ENCODE peak calls at places on chromosomes 4 and X, in seven cellular contexts. One of them, this sample, is unnamed.

GRCh38 chrX:105910563-105911105 is 88.3 kb downstream of the NRK start:
- ATAC-seq in Panc1: no peak
- ATAC-seq in heart right ventricle: no peak
- ATAC-seq in psoas muscle: no peak
- ATAC-seq in mucosa of descending colon: no peak
- ATAC-seq in left lobe of liver: no peak
- ATAC-seq in lower lobe of right lung: no peak
- ATAC-seq in this sample: no peak

GRCh38 chr4:44563496-44563895 is 87.9 kb downstream of the YIPF7 start:
- ATAC-seq in Panc1: no peak
- ATAC-seq in heart right ventricle: no peak
- ATAC-seq in psoas muscle: no peak
- ATAC-seq in mucosa of descending colon: no peak
- ATAC-seq in left lobe of liver: no peak
- ATAC-seq in lower lobe of right lung: no peak
- ATAC-seq in this sample: no peak

GRCh38 chrX:18288716-18289115 is 65.8 kb downstream of the SCML2 start:
- ATAC-seq in Panc1: no peak
- ATAC-seq in heart right ventricle: no peak
- ATAC-seq in psoas muscle: no peak
- ATAC-seq in mucosa of descending colon: no peak
- ATAC-seq in left lobe of liver: no peak
- ATAC-seq in lower lobe of right lung: no peak
- ATAC-seq in this sample: no peak

GRCh38 chr4:17595471-17596005 is 18.5 kb downstream of the LAP3 start:
- ATAC-seq in Panc1: no peak
- ATAC-seq in heart right ventricle: no peak
- ATAC-seq in psoas muscle: no peak
- ATAC-seq in mucosa of descending colon: peak; percentile 42
- ATAC-seq in left lobe of liver: peak; percentile 25
- ATAC-seq in lower lobe of right lung: peak; percentile 77
- ATAC-seq in this sample: no peak

GRCh38 chr4:63464393-63464792 is 944.9 kb downstream of the TECRL start:
- ATAC-seq in Panc1: no peak
- ATAC-seq in heart right ventricle: no peak
- ATAC-seq in psoas muscle: no peak
- ATAC-seq in mucosa of descending colon: no peak
- ATAC-seq in left lobe of liver: no peak
- ATAC-seq in lower lobe of right lung: no peak
- ATAC-seq in this sample: no peak

GRCh38 chr4:167218022-167218608 is 16.2 kb downstream of the SPOCK3 start:
- ATAC-seq in Panc1: no peak
- ATAC-seq in heart right ventricle: no peak
- ATAC-seq in psoas muscle: no peak
- ATAC-seq in mucosa of descending colon: peak; percentile 22
- ATAC-seq in left lobe of liver: no peak
- ATAC-seq in lower lobe of right lung: peak; percentile 88
- ATAC-seq in this sample: no peak

GRCh38 chr4:79078339-79078738 is 139.1 kb upstream of the PAQR3 start:
- ATAC-seq in Panc1: no peak
- ATAC-seq in heart right ventricle: peak; percentile 34
- ATAC-seq in psoas muscle: no peak
- ATAC-seq in mucosa of descending colon: no peak
- ATAC-seq in left lobe of liver: no peak
- ATAC-seq in lower lobe of right lung: no peak
- ATAC-seq in this sample: no peak

GRCh38 chrX:72105436-72105835 is 26.3 kb downstream of the RTL5 start:
- ATAC-seq in Panc1: no peak
- ATAC-seq in heart right ventricle: no peak
- ATAC-seq in psoas muscle: no peak
- ATAC-seq in mucosa of descending colon: peak; percentile 56
- ATAC-seq in left lobe of liver: no peak
- ATAC-seq in lower lobe of right lung: peak; percentile 47
- ATAC-seq in this sample: peak; percentile 65

GRCh38 chrX:103616676-103617186 is 9.0 kb downstream of the TCEAL3 start:
- ATAC-seq in Panc1: no peak
- ATAC-seq in heart right ventricle: no peak
- ATAC-seq in psoas muscle: no peak
- ATAC-seq in mucosa of descending colon: no peak
- ATAC-seq in left lobe of liver: peak; percentile 38
- ATAC-seq in lower lobe of right lung: no peak
- ATAC-seq in this sample: no peak

GRCh38 chr4:173246719-173247118 is 78.1 kb downstream of the GALNT7 start:
- ATAC-seq in Panc1: no peak
- ATAC-seq in heart right ventricle: no peak
- ATAC-seq in psoas muscle: no peak
- ATAC-seq in mucosa of descending colon: no peak
- ATAC-seq in left lobe of liver: no peak
- ATAC-seq in lower lobe of right lung: no peak
- ATAC-seq in this sample: no peak

GRCh38 chrX:10507876-10508275 is 112.5 kb downstream of the MID1 start:
- ATAC-seq in Panc1: no peak
- ATAC-seq in heart right ventricle: no peak
- ATAC-seq in psoas muscle: no peak
- ATAC-seq in mucosa of descending colon: no peak
- ATAC-seq in left lobe of liver: no peak
- ATAC-seq in lower lobe of right lung: no peak
- ATAC-seq in this sample: no peak

GRCh38 chr4:4593596-4593995 is 51.7 kb upstream of the STX18 start:
- ATAC-seq in Panc1: no peak
- ATAC-seq in heart right ventricle: no peak
- ATAC-seq in psoas muscle: no peak
- ATAC-seq in mucosa of descending colon: no peak
- ATAC-seq in left lobe of liver: no peak
- ATAC-seq in lower lobe of right lung: no peak
- ATAC-seq in this sample: no peak

GRCh38 chr4:79396794-79397193 is 11.2 kb downstream of the GK2 start:
- ATAC-seq in Panc1: no peak
- ATAC-seq in heart right ventricle: no peak
- ATAC-seq in psoas muscle: no peak
- ATAC-seq in mucosa of descending colon: no peak
- ATAC-seq in left lobe of liver: no peak
- ATAC-seq in lower lobe of right lung: no peak
- ATAC-seq in this sample: no peak

GRCh38 chrX:135549519-135549918 is 29.1 kb downstream of the INTS6L start:
- ATAC-seq in Panc1: no peak
- ATAC-seq in heart right ventricle: no peak
- ATAC-seq in psoas muscle: no peak
- ATAC-seq in mucosa of descending colon: peak; percentile 92
- ATAC-seq in left lobe of liver: no peak
- ATAC-seq in lower lobe of right lung: no peak
- ATAC-seq in this sample: no peak

GRCh38 chrX:350148-350533 is 31.5 kb upstream of the GTPBP6 start:
- ATAC-seq in Panc1: no peak
- ATAC-seq in heart right ventricle: no peak
- ATAC-seq in psoas muscle: peak; percentile 50
- ATAC-seq in mucosa of descending colon: no peak
- ATAC-seq in left lobe of liver: no peak
- ATAC-seq in lower lobe of right lung: no peak
- ATAC-seq in this sample: no peak

GRCh38 chr4:48212165-48212564 is 57.5 kb downstream of the TEC start:
- ATAC-seq in Panc1: no peak
- ATAC-seq in heart right ventricle: no peak
- ATAC-seq in psoas muscle: no peak
- ATAC-seq in mucosa of descending colon: peak; percentile 53
- ATAC-seq in left lobe of liver: no peak
- ATAC-seq in lower lobe of right lung: peak; percentile 63
- ATAC-seq in this sample: peak; percentile 26

GRCh38 chr4:185086053-185086452 is 57.0 kb upstream of the SLC25A4 start:
- ATAC-seq in Panc1: no peak
- ATAC-seq in heart right ventricle: no peak
- ATAC-seq in psoas muscle: no peak
- ATAC-seq in mucosa of descending colon: no peak
- ATAC-seq in left lobe of liver: no peak
- ATAC-seq in lower lobe of right lung: no peak
- ATAC-seq in this sample: no peak

GRCh38 chr4:11149612-11150259 is 279.0 kb downstream of the HS3ST1 start:
- ATAC-seq in Panc1: no peak
- ATAC-seq in heart right ventricle: no peak
- ATAC-seq in psoas muscle: no peak
- ATAC-seq in mucosa of descending colon: peak; percentile 85
- ATAC-seq in left lobe of liver: no peak
- ATAC-seq in lower lobe of right lung: no peak
- ATAC-seq in this sample: no peak

GRCh38 chrX:47458528-47458927 is 24.5 kb downstream of the ZNF41 start:
- ATAC-seq in Panc1: no peak
- ATAC-seq in heart right ventricle: no peak
- ATAC-seq in psoas muscle: no peak
- ATAC-seq in mucosa of descending colon: no peak
- ATAC-seq in left lobe of liver: no peak
- ATAC-seq in lower lobe of right lung: no peak
- ATAC-seq in this sample: no peak

GRCh38 chrX:13220916-13221315 is 98.9 kb downstream of the ATXN3L start:
- ATAC-seq in Panc1: peak; percentile 77
- ATAC-seq in heart right ventricle: no peak
- ATAC-seq in psoas muscle: no peak
- ATAC-seq in mucosa of descending colon: peak; percentile 37
- ATAC-seq in left lobe of liver: peak; percentile 66
- ATAC-seq in lower lobe of right lung: no peak
- ATAC-seq in this sample: peak; percentile 12

GRCh38 chrX:94695910-94696309 is 1021.9 kb downstream of the FAM133A start:
- ATAC-seq in Panc1: no peak
- ATAC-seq in heart right ventricle: no peak
- ATAC-seq in psoas muscle: no peak
- ATAC-seq in mucosa of descending colon: no peak
- ATAC-seq in left lobe of liver: no peak
- ATAC-seq in lower lobe of right lung: no peak
- ATAC-seq in this sample: no peak

GRCh38 chr4:152257601-152258066 is 278.3 kb downstream of the FBXW7 start:
- ATAC-seq in Panc1: no peak
- ATAC-seq in heart right ventricle: peak; percentile 66
- ATAC-seq in psoas muscle: no peak
- ATAC-seq in mucosa of descending colon: no peak
- ATAC-seq in left lobe of liver: no peak
- ATAC-seq in lower lobe of right lung: no peak
- ATAC-seq in this sample: no peak